ENCODE peak calls at places on chromosomes 5 and 9, in seven cellular contexts. One of them, this sample, is unnamed. For H3K4me1 and H3K27me3, the result is how much of the 10 kb centered on the place peaks cover.

GRCh38 chr5:1732238-1732880 is 67.3 kb downstream of the MRPL36 start:
- DNase-seq in IMR-90: no peak
- DNase-seq in esophagus squamous epithelium: no peak
- DNase-seq in testis: peak
- DNase-seq in H9: peak
- DNase-seq in uterus: no peak
- DNase-seq in Peyer's patch: peak
- DNase-seq in this sample: no peak

GRCh38 chr9:133691659-133692363 is 46.3 kb downstream of the SARDH start:
- DNase-seq in IMR-90: peak
- DNase-seq in esophagus squamous epithelium: no peak
- DNase-seq in testis: no peak
- DNase-seq in H9: no peak
- DNase-seq in uterus: no peak
- DNase-seq in Peyer's patch: no peak
- DNase-seq in this sample: no peak

GRCh38 chr5:129912601-129913000 is 8.3 kb downstream of the CHSY3 start:
- DNase-seq in IMR-90: no peak
- DNase-seq in esophagus squamous epithelium: no peak
- DNase-seq in testis: no peak
- DNase-seq in H9: no peak
- DNase-seq in uterus: no peak
- DNase-seq in Peyer's patch: no peak
- DNase-seq in this sample: no peak

GRCh38 chr5:73515232-73515631 is 17.0 kb downstream of the BTF3 start:
- DNase-seq in IMR-90: no peak
- DNase-seq in esophagus squamous epithelium: no peak
- DNase-seq in testis: no peak
- DNase-seq in H9: no peak
- DNase-seq in uterus: no peak
- DNase-seq in Peyer's patch: no peak
- DNase-seq in this sample: no peak

GRCh38 chr5:120550358-120550757 is 86.3 kb downstream of the PRR16 start:
- DNase-seq in IMR-90: peak
- DNase-seq in esophagus squamous epithelium: no peak
- DNase-seq in testis: no peak
- DNase-seq in H9: no peak
- DNase-seq in uterus: no peak
- DNase-seq in Peyer's patch: no peak
- DNase-seq in this sample: no peak

GRCh38 chr5:170913573-170913972 is 51.8 kb downstream of the RANBP17 start:
- DNase-seq in IMR-90: peak
- DNase-seq in esophagus squamous epithelium: no peak
- DNase-seq in testis: no peak
- DNase-seq in H9: no peak
- DNase-seq in uterus: no peak
- DNase-seq in Peyer's patch: no peak
- DNase-seq in this sample: no peak

GRCh38 chr9:119968837-119969707 is 599.8 kb upstream of the BRINP1 start:
- DNase-seq in IMR-90: peak
- DNase-seq in esophagus squamous epithelium: no peak
- DNase-seq in testis: peak
- DNase-seq in H9: peak
- DNase-seq in uterus: peak
- DNase-seq in Peyer's patch: peak
- DNase-seq in this sample: no peak

GRCh38 chr5:68026092-68026910 is 189.3 kb upstream of the PIK3R1 start:
- DNase-seq in IMR-90: no peak
- DNase-seq in esophagus squamous epithelium: no peak
- DNase-seq in testis: no peak
- DNase-seq in H9: no peak
- DNase-seq in uterus: no peak
- DNase-seq in Peyer's patch: no peak
- DNase-seq in this sample: no peak

GRCh38 chr9:105531530-105531929 is 26.4 kb upstream of the FKTN start:
- DNase-seq in IMR-90: no peak
- DNase-seq in esophagus squamous epithelium: no peak
- DNase-seq in testis: no peak
- DNase-seq in H9: no peak
- DNase-seq in uterus: no peak
- DNase-seq in Peyer's patch: no peak
- DNase-seq in this sample: no peak

GRCh38 chr9:83062653-83063527 is at the start of gene RASEF:
- DNase-seq in IMR-90: no peak
- DNase-seq in esophagus squamous epithelium: no peak
- DNase-seq in testis: peak
- DNase-seq in H9: peak
- DNase-seq in uterus: no peak
- DNase-seq in Peyer's patch: peak
- DNase-seq in this sample: no peak

GRCh38 chr5:14173419-14174234 is 30.5 kb downstream of the TRIO start:
- DNase-seq in IMR-90: no peak
- DNase-seq in esophagus squamous epithelium: no peak
- DNase-seq in testis: no peak
- DNase-seq in H9: no peak
- DNase-seq in uterus: no peak
- DNase-seq in Peyer's patch: no peak
- DNase-seq in this sample: no peak

GRCh38 chr5:82909816-82910215 is 167.4 kb downstream of the TMEM167A start:
- DNase-seq in IMR-90: no peak
- DNase-seq in esophagus squamous epithelium: no peak
- DNase-seq in testis: no peak
- DNase-seq in H9: no peak
- DNase-seq in uterus: no peak
- DNase-seq in Peyer's patch: no peak
- DNase-seq in this sample: no peak

GRCh38 chr9:106058460-106058859 is 364.1 kb downstream of the TMEM38B start:
- DNase-seq in IMR-90: no peak
- DNase-seq in esophagus squamous epithelium: no peak
- DNase-seq in testis: no peak
- DNase-seq in H9: no peak
- DNase-seq in uterus: no peak
- DNase-seq in Peyer's patch: no peak
- DNase-seq in this sample: no peak

GRCh38 chr5:167699434-167699833 is 592.0 kb upstream of the WWC1 start:
- DNase-seq in IMR-90: peak
- DNase-seq in esophagus squamous epithelium: no peak
- DNase-seq in testis: no peak
- DNase-seq in H9: peak
- DNase-seq in uterus: no peak
- DNase-seq in Peyer's patch: no peak
- DNase-seq in this sample: peak

GRCh38 chr5:164358531-164359259 is 853.3 kb downstream of the MAT2B start:
- DNase-seq in IMR-90: peak
- DNase-seq in esophagus squamous epithelium: no peak
- DNase-seq in testis: no peak
- DNase-seq in H9: no peak
- DNase-seq in uterus: no peak
- DNase-seq in Peyer's patch: no peak
- DNase-seq in this sample: no peak

GRCh38 chr9:93091453-93092081 is 4.5 kb upstream of the CARD19 start:
- DNase-seq in IMR-90: peak
- DNase-seq in esophagus squamous epithelium: no peak
- DNase-seq in testis: peak
- DNase-seq in H9: peak
- DNase-seq in uterus: peak
- DNase-seq in Peyer's patch: peak
- DNase-seq in this sample: peak

GRCh38 chr5:132392411-132392810 is 22.9 kb downstream of the SLC22A5 start:
- DNase-seq in IMR-90: no peak
- DNase-seq in esophagus squamous epithelium: no peak
- DNase-seq in testis: no peak
- DNase-seq in H9: no peak
- DNase-seq in uterus: no peak
- DNase-seq in Peyer's patch: no peak
- DNase-seq in this sample: no peak

GRCh38 chr5:156354571-156354970 is 27.6 kb downstream of the SGCD start:
- DNase-seq in IMR-90: peak
- DNase-seq in esophagus squamous epithelium: no peak
- DNase-seq in testis: no peak
- DNase-seq in H9: no peak
- DNase-seq in uterus: no peak
- DNase-seq in Peyer's patch: no peak
- DNase-seq in this sample: no peak

GRCh38 chr9:76185432-76185831 is 208.8 kb downstream of the RFK start:
- DNase-seq in IMR-90: no peak
- DNase-seq in esophagus squamous epithelium: no peak
- DNase-seq in testis: no peak
- DNase-seq in H9: no peak
- DNase-seq in uterus: no peak
- DNase-seq in Peyer's patch: no peak
- DNase-seq in this sample: no peak

GRCh38 chr5:174358276-174358675 is 312.8 kb downstream of the NSG2 start:
- DNase-seq in IMR-90: no peak
- DNase-seq in esophagus squamous epithelium: no peak
- DNase-seq in testis: no peak
- DNase-seq in H9: no peak
- DNase-seq in uterus: no peak
- DNase-seq in Peyer's patch: no peak
- DNase-seq in this sample: no peak

DNA sequence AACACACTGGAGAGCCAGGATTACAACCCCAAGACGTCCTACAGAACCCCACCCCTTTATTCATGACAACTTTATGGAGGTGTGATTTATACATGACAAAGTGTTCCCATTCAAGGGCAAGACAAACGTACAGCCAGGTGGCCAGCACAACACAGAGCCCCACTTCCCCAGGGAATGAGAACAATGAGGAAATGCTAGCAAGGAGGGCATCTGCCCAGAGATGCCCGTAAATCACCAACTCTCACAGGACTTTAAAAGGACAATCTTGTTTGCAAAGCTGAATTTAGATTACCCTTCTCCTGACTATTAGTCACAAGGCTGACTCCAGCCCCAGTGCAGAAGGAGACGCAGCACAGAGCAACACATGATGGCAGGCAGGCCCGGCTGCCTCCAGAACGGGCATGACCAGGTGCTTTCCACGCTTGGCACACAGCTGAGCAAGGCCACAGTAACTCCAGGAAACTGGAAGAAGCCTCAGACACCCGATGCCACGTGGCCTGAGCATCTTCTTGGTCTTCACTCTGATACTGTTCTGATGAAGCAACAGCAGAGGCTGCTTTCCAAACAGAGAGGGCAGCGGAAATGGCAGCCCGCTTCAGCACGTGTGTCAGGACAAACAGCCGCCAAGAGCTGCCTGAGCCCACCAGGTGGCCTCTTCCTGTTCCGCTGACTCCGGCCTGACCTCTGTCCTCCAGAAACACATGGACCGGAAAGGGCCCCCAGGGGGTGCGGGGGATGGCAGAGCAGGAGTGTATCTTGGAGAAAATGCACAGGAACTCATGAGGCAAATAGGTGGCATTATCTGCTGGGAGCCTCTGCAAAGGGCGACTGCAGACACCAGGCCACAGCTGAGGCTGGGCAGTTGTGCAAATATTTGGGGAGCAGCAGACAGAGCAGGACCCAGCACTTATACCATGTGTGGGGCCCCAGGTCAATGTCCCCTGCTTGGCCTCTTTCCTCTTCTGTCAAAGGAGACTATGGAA is 51.3 kb downstream of the ROR2 start:
- DNase-seq in IMR-90: peak
- DNase-seq in esophagus squamous epithelium: no peak
- DNase-seq in testis: no peak
- DNase-seq in H9: no peak
- DNase-seq in uterus: peak
- DNase-seq in Peyer's patch: no peak
- DNase-seq in this sample: peak
- H3K4me1 ChIP-seq in IMR-90: under half
- H3K4me1 ChIP-seq in esophagus squamous epithelium: half or more
- H3K4me1 ChIP-seq in testis: under half
- H3K4me1 ChIP-seq in H9: under half
- H3K4me1 ChIP-seq in uterus: under half
- H3K4me1 ChIP-seq in Peyer's patch: under half
- H3K4me1 ChIP-seq in this sample: under half

GRCh38 chr5:97425511-97425910 is 242.5 kb upstream of the RIOK2 start:
- DNase-seq in IMR-90: peak
- DNase-seq in esophagus squamous epithelium: no peak
- DNase-seq in testis: peak
- DNase-seq in H9: peak
- DNase-seq in uterus: no peak
- DNase-seq in Peyer's patch: no peak
- DNase-seq in this sample: peak
- TF ChIP-seq CTCF in IMR-90: peak
- TF ChIP-seq CTCF in esophagus squamous epithelium: peak
- TF ChIP-seq CTCF in testis: no peak
- TF ChIP-seq CTCF in H9: peak
- TF ChIP-seq CTCF in uterus: no peak
- TF ChIP-seq CTCF in Peyer's patch: no peak
- TF ChIP-seq CTCF in this sample: peak

DNA sequence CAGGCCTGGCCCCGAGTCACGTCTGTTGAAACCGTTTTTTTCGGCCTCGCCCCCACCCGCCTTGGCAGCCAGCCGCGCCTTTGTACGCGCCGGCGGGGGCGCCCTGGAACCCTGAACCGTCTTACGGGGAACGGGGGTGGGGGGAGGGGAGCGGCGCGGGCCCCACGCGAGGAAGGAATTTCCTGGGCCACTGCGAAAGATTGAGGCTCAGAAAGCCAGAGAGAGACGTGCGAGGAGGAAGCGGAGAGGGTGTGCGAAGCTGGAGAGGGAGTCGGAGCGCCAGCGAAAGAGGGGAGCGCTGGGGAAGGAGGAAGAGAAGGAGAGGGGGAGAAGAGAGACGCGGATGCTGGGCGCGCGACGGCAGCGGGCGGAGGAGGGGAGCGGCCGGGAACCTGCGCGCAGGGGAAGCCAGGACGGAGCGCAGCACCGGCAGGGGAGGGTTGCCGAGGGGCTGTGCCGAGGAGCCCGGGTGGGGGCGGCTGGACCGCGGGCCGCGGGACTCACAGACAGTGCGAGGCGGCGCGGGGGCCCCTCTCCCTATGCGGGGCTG is 4.6 kb upstream of the PRDM12 start:
- DNase-seq in IMR-90: no peak
- DNase-seq in esophagus squamous epithelium: no peak
- DNase-seq in testis: no peak
- DNase-seq in H9: peak
- DNase-seq in uterus: no peak
- DNase-seq in Peyer's patch: peak
- DNase-seq in this sample: no peak
- H3K27me3 ChIP-seq in IMR-90: half or more
- H3K27me3 ChIP-seq in esophagus squamous epithelium: half or more
- H3K27me3 ChIP-seq in testis: under half
- H3K27me3 ChIP-seq in H9: half or more
- H3K27me3 ChIP-seq in uterus: half or more
- H3K27me3 ChIP-seq in Peyer's patch: half or more
- H3K27me3 ChIP-seq in this sample: half or more

DNA sequence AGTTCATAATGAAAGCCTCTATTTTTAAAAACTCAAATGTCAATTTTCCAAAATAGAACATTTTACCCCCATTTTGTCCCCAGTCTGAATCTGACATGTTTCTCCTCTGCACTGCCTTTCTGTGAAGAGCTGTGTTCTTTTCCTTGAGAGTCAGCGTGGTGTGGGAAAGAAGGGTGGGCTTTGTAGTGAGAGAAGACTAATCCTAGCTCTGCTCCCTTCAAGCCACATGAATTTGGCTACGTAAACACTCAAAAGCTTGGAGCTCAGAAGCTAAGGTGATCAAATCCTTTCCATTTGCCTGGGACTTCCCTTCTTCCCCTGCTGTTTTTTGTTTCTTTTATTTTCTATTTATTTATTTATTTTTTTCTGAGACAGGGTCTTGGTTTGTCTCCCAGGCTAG is 598.5 kb downstream of the TLR4 start:
- DNase-seq in IMR-90: no peak
- DNase-seq in esophagus squamous epithelium: no peak
- DNase-seq in testis: no peak
- DNase-seq in H9: no peak
- DNase-seq in uterus: no peak
- DNase-seq in Peyer's patch: no peak
- DNase-seq in this sample: no peak
- H3K4me1 ChIP-seq in IMR-90: under half
- H3K4me1 ChIP-seq in esophagus squamous epithelium: under half
- H3K4me1 ChIP-seq in testis: under half
- H3K4me1 ChIP-seq in H9: under half
- H3K4me1 ChIP-seq in uterus: under half
- H3K4me1 ChIP-seq in Peyer's patch: under half
- H3K4me1 ChIP-seq in this sample: under half

This sample was measured in foreskin keratinocyte.